ENCODE peak calls at places on chromosomes 4 and X, in nine cellular contexts. P is WTC11, B is K562, Q is A549, K is HCT116, C is SK-N-SH, A is GM12878, S is HepG2, X is NB4. J is an unnamed sample.

GRCh38 chr4:125420499-125420898 is 105.7 kb downstream of the FAT4 start:
- DNase-seq in P (no peak), B (no peak), Q (no peak), K (no peak), C (no peak), A (no peak), S (no peak), X (no peak), J (no peak)

GRCh38 chrX:71532078-71532752 is 689 bp upstream of the OGT start:
- DNase-seq in P (no peak), B (no peak), Q (peak; percentile 8), K (no peak), C (no peak), A (no peak), S (no peak), X (peak; percentile 79), J (peak; percentile 69)

GRCh38 chr4:40199999-40200880 is 3.4 kb downstream of the RHOH start:
- DNase-seq in P (no peak), B (no peak), Q (no peak), K (no peak), C (no peak), A (peak; percentile 93), S (no peak), X (peak; percentile 98), J (no peak)

GRCh38 chr4:154004450-154004849 is 215.6 kb upstream of the SFRP2 start:
- DNase-seq in P (no peak), B (no peak), Q (no peak), K (no peak), C (no peak), A (no peak), S (no peak), X (no peak), J (no peak)

GRCh38 chr4:1167244-1167949 is 5.0 kb downstream of the SPON2 start:
- DNase-seq in P (peak; percentile 90), B (peak; percentile 90), Q (peak; percentile 39), K (peak; percentile 94), C (peak; percentile 86), A (peak; percentile 91), S (peak; percentile 24), X (peak; percentile 98), J (peak; percentile 72)

GRCh38 chr4:25792200-25792791 is 70.5 kb downstream of the SEL1L3 start:
- DNase-seq in P (peak; percentile 67), B (peak; percentile 30), Q (peak; percentile 38), K (peak; percentile 51), C (peak; percentile 50), A (no peak), S (peak; percentile 51), X (peak; percentile 61), J (peak; percentile 21)

GRCh38 chrX:47515941-47516649 is 33.1 kb upstream of the ZNF41 start:
- DNase-seq in P (no peak), B (no peak), Q (no peak), K (no peak), C (no peak), A (no peak), S (no peak), X (peak; percentile 54), J (no peak)

GRCh38 chr4:74133786-74134499 is 24.0 kb upstream of the MTHFD2L start:
- DNase-seq in P (peak; percentile 80), B (peak; percentile 56), Q (peak; percentile 18), K (peak; percentile 86), C (peak; percentile 27), A (peak; percentile 20), S (peak; percentile 54), X (peak; percentile 87), J (peak; percentile 90)

GRCh38 chr4:17103231-17103630 is 204.8 kb upstream of the LDB2 start:
- DNase-seq in P (no peak), B (no peak), Q (no peak), K (no peak), C (no peak), A (no peak), S (no peak), X (no peak), J (no peak)

GRCh38 chr4:74117024-74117534 is 18.1 kb upstream of the CXCL2 start:
- DNase-seq in P (no peak), B (no peak), Q (peak; percentile 41), K (peak; percentile 73), C (no peak), A (no peak), S (peak; percentile 40), X (no peak), J (peak; percentile 99)

GRCh38 chr4:105871997-105872396 is 23.3 kb upstream of the NPNT start:
- DNase-seq in P (no peak), B (no peak), Q (no peak), K (no peak), C (no peak), A (no peak), S (no peak), X (no peak), J (no peak)

GRCh38 chr4:69214716-69215115 is at the start of gene UGT2B11:
- DNase-seq in P (no peak), B (no peak), Q (no peak), K (no peak), C (no peak), A (no peak), S (no peak), X (no peak), J (no peak)

GRCh38 chr4:48079972-48080391 is 54.1 kb downstream of the TXK start:
- DNase-seq in P (no peak), B (no peak), Q (no peak), K (no peak), C (no peak), A (no peak), S (no peak), X (no peak), J (peak; percentile 72)

DNA sequence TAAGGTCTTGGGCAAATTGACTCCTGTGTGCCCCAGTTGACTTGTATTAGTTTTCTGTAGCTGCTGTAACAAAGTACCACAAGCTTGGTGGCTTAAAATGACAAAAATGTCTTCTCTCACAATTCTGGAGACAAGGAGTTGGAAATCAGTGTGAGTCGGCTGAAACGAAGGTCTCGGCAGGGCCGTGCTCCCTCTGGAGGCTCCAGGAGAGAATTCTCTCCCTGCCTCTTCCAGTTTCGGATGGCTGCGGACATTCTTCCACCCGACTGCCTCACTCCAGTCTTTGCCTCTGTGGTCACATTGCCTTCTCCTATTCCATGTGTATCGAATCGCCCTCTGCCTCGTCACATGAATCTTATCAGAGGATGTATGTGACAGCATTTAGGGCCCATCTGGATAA is 66.0 kb upstream of the PHOX2B start:
- DNase-seq in P (peak; percentile 57), B (no peak), Q (no peak), K (no peak), C (no peak), A (no peak), S (no peak), X (no peak), J (peak; percentile 3)
- TF ChIP-seq CTCF in P (no peak), B (peak; percentile 38), Q (peak; percentile 22), K (peak; percentile 38), C (no peak), A (no peak), S (peak; percentile 34), X (no peak), J (no peak)

GRCh38 chr4:182775075-182775474 is 142.1 kb downstream of the DCTD start:
- DNase-seq in P (no peak), B (no peak), Q (no peak), K (no peak), C (no peak), A (no peak), S (no peak), X (no peak), J (no peak)

GRCh38 chr4:182778222-182778982 is 138.8 kb downstream of the DCTD start:
- DNase-seq in P (no peak), B (no peak), Q (no peak), K (no peak), C (no peak), A (no peak), S (no peak), X (no peak), J (peak; percentile 36)

GRCh38 chr4:182770969-182771330 is 146.2 kb downstream of the DCTD start:
- DNase-seq in P (no peak), B (no peak), Q (no peak), K (no peak), C (no peak), A (no peak), S (peak; percentile 7), X (no peak), J (no peak)

DNA sequence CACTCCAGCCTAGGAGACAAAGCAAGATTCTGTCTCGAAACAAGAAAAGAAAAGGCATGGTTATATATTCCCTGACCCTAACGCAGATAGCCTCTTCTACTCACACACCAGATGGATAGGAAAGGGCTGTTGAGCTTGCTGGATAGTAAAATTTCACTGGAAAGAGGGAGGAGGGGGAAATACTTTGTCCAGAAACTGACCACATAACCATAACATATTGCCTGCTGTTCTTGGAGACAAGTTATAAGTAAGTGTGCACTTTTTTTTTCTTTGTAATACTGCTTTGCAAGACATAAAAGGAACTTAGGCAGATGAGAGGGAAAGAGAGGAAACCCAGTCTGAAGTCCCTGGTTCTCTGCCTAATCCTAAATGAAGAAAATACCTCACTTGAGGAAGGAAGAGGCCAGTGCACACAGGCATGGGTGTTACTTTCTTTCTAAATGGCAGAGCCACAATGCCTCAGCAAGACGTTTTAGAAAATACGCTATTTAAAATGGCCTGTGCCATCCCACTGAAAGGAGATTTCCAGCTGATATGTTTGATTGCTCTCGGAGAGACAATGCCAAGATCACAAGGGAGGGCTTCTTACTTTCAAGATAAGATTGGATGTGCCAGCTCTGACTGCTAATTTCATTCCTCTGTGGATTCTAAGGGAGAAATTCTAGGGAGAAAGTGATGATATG is 140.7 kb downstream of the DCTD start:
- DNase-seq in P (no peak), B (no peak), Q (no peak), K (no peak), C (no peak), A (no peak), S (no peak), X (no peak), J (no peak)
- TF ChIP-seq MAX in P (no peak), B (no peak), Q (no peak), K (no peak), C (no peak), A (no peak), S (no peak), X (no peak), J (no peak)

GRCh38 chrX:114338870-114339269 is 245.0 kb upstream of the HTR2C start:
- DNase-seq in P (no peak), B (no peak), Q (no peak), K (no peak), C (no peak), A (no peak), S (no peak), X (no peak), J (no peak)

DNA sequence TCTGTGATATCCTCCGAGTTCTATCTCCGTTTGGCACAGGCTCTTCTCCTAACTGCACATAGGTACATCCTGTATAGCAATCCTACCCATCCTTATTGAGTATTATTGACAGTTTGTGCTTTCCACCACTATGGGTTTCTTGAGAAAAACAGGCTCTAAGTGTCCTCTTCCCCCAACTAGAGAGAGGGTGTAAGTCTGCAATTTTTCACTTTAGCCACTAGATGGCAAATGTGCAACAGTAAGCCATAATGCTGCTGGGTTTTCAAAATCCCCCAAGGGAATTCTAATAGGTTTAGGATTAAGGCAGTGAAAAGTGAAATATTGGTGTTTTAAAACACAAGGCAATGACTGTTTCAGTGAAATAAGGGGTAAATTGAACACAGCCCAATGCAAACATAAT is 239.1 kb upstream of the HTR2C start:
- DNase-seq in P (no peak), B (peak; percentile 24), Q (peak; percentile 1), K (peak; percentile 26), C (peak; percentile 31), A (no peak), S (peak; percentile 3), X (peak; percentile 47), J (peak; percentile 14)
- TF ChIP-seq CTCF in P (peak; percentile 30), B (peak; percentile 66), Q (peak; percentile 46), K (peak; percentile 67), C (peak; percentile 82), A (peak; percentile 73), S (peak; percentile 59), X (peak; percentile 47), J (peak; percentile 31)

GRCh38 chr4:76895619-76896018 is 2.3 kb downstream of the SOWAHB start:
- DNase-seq in P (no peak), B (no peak), Q (no peak), K (no peak), C (no peak), A (no peak), S (peak; percentile 27), X (no peak), J (no peak)
- TF ChIP-seq MAX in P (no peak), B (no peak), Q (no peak), K (no peak), C (no peak), A (no peak), S (no peak), X (no peak), J (no peak)

J was measured in endothelial cell of umbilical vein.